ENCODE peak calls at places on chromosome 12, in seven cellular contexts. J is vagina, I is T-helper 17 cell, B is GM19239, A is LoVo, G is NCI-H2081, Y is NAMALWA. H is an unnamed sample.

GRCh38 chr12:101948365-101948764 is 71.0 kb downstream of the DRAM1 start:
- DNase-seq in J (no peak), B (no peak), I (no peak), G (no peak), Y (no peak), A (no peak), H (no peak)

GRCh38 chr12:15772405-15773018 is 16.7 kb downstream of the EPS8 start:
- DNase-seq in A (peak; percentile 67), G (peak; percentile 18), I (no peak), B (no peak), J (no peak), Y (peak; percentile 41), H (no peak)

GRCh38 chr12:5201554-5202243 is 158.0 kb downstream of the KCNA5 start:
- DNase-seq in G (peak; percentile 27), Y (no peak), A (no peak), B (no peak), J (no peak), I (no peak), H (no peak)

GRCh38 chr12:83841620-83842019 is 1071.0 kb downstream of the SLC6A15 start:
- DNase-seq in B (no peak), G (no peak), Y (no peak), A (no peak), I (no peak), J (no peak), H (no peak)

GRCh38 chr12:5395443-5396401 is 36.2 kb upstream of the NTF3 start:
- DNase-seq in J (no peak), Y (no peak), A (no peak), I (no peak), B (no peak), G (peak; percentile 99), H (no peak)

GRCh38 chr12:79407671-79408622 is 282.8 kb downstream of the PAWR start:
- DNase-seq in A (peak; percentile 71), Y (peak; percentile 78), I (no peak), B (no peak), G (peak; percentile 59), J (no peak), H (no peak)

GRCh38 chr12:118055144-118055557 is 5.8 kb downstream of the WSB2 start:
- DNase-seq in B (peak; percentile 34), J (no peak), A (peak; percentile 63), I (peak; percentile 39), Y (peak; percentile 92), G (peak; percentile 18), H (peak; percentile 45)

GRCh38 chr12:6182279-6182898 is 17.8 kb upstream of the CD9 start:
- DNase-seq in G (peak; percentile 46), B (no peak), J (no peak), I (no peak), A (peak; percentile 84), Y (no peak), H (no peak)

GRCh38 chr12:119601877-119602536 is 8.4 kb downstream of the TMEM233 start:
- DNase-seq in G (no peak), Y (no peak), B (no peak), J (no peak), I (no peak), A (no peak), H (no peak)

GRCh38 chr12:6039894-6040601 is 84.4 kb downstream of the VWF start:
- DNase-seq in G (peak; percentile 63), B (peak; percentile 69), J (no peak), A (peak; percentile 76), I (no peak), Y (peak; percentile 83), H (peak; percentile 22)

GRCh38 chr12:30000401-30000800 is 216.7 kb upstream of the TMTC1 start:
- DNase-seq in B (no peak), Y (no peak), J (no peak), G (no peak), I (no peak), A (no peak), H (no peak)

GRCh38 chr12:11607313-11608081 is 42.0 kb upstream of the ETV6 start:
- DNase-seq in I (no peak), G (no peak), J (no peak), Y (no peak), B (no peak), A (no peak), H (no peak)

GRCh38 chr12:64452559-64453329 is 824 bp downstream of the TBK1 start:
- DNase-seq in G (peak; percentile 22), A (peak; percentile 89), B (no peak), I (no peak), J (no peak), Y (peak; percentile 57), H (no peak)

GRCh38 chr12:113860059-113860820 is 105.9 kb downstream of the RBM19 start:
- DNase-seq in J (no peak), Y (no peak), I (no peak), A (no peak), G (peak; percentile 35), B (no peak), H (no peak)

GRCh38 chr12:848519-849191 is 96.3 kb downstream of the WNK1 start:
- DNase-seq in B (no peak), Y (no peak), J (no peak), I (no peak), G (no peak), A (no peak), H (no peak)

GRCh38 chr12:62075860-62076259 is 184.3 kb upstream of the USP15 start:
- DNase-seq in J (no peak), A (no peak), I (no peak), G (no peak), B (no peak), Y (no peak), H (no peak)

GRCh38 chr12:19206493-19207077 is 77.1 kb downstream of the PLEKHA5 start:
- DNase-seq in G (peak; percentile 37), Y (no peak), A (no peak), B (no peak), I (no peak), J (no peak), H (no peak)

GRCh38 chr12:50505945-50506344 is 1.2 kb downstream of the DIP2B start:
- DNase-seq in B (no peak), I (no peak), Y (peak; percentile 61), J (no peak), G (peak; percentile 8), A (no peak), H (no peak)

GRCh38 chr12:49017764-49018281 is 753 bp downstream of the PRKAG1 start:
- DNase-seq in Y (no peak), J (no peak), G (no peak), I (no peak), A (no peak), B (no peak), H (no peak)

GRCh38 chr12:93727195-93727811 is 50.1 kb downstream of the CRADD start:
- DNase-seq in Y (no peak), B (no peak), A (no peak), G (no peak), I (no peak), J (no peak), H (no peak)

GRCh38 chr12:42810006-42810405 is 220.5 kb upstream of the PRICKLE1 start:
- DNase-seq in J (no peak), G (peak; percentile 57), A (no peak), Y (no peak), B (no peak), I (no peak), H (no peak)

GRCh38 chr12:108607981-108608600 is 10.2 kb upstream of the TMEM119 start:
- DNase-seq in B (no peak), Y (no peak), J (no peak), A (no peak), G (no peak), I (no peak), H (no peak)

GRCh38 chr12:27549231-27549800 is 25.3 kb downstream of the PPFIBP1 start:
- DNase-seq in I (no peak), G (no peak), B (no peak), Y (no peak), A (peak; percentile 71), J (no peak), H (no peak)

GRCh38 chr12:3092770-3093169 is 15.6 kb downstream of the TSPAN9 start:
- DNase-seq in Y (no peak), G (no peak), A (no peak), B (no peak), J (no peak), I (no peak), H (no peak)

GRCh38 chr12:56900583-56900982 is 33.6 kb downstream of the SDR9C7 start:
- DNase-seq in Y (no peak), I (no peak), A (no peak), B (no peak), J (no peak), G (no peak), H (no peak)

GRCh38 chr12:104498211-104498801 is 41.6 kb downstream of the CHST11 start:
- DNase-seq in I (no peak), B (no peak), A (peak; percentile 6), Y (no peak), G (no peak), J (no peak), H (no peak)

GRCh38 chr12:110431957-110432587 is 18.1 kb downstream of the ARPC3 start:
- DNase-seq in Y (no peak), J (no peak), I (no peak), G (no peak), A (no peak), B (no peak), H (no peak)

GRCh38 chr12:52924764-52925716 is 20.2 kb upstream of the KRT8 start:
- DNase-seq in B (no peak), J (no peak), I (no peak), A (peak; percentile 97), G (no peak), Y (no peak), H (no peak)

GRCh38 chr12:53961025-53961761 is 6.5 kb downstream of the HOXC12 start:
- DNase-seq in A (no peak), B (no peak), J (no peak), Y (no peak), G (no peak), I (no peak), H (no peak)

GRCh38 chr12:28780096-28780495 is 369.0 kb upstream of the FAR2 start:
- DNase-seq in J (no peak), A (peak; percentile 49), I (no peak), Y (no peak), B (no peak), G (no peak), H (no peak)

GRCh38 chr12:5773550-5773949 is 171.5 kb downstream of the ANO2 start:
- DNase-seq in G (no peak), I (no peak), Y (no peak), A (no peak), B (no peak), J (no peak), H (no peak)

GRCh38 chr12:59583003-59583712 is 12.7 kb upstream of the SLC16A7 start:
- DNase-seq in B (no peak), Y (no peak), A (no peak), G (no peak), J (no peak), I (no peak), H (no peak)

GRCh38 chr12:54390176-54390667 is 5.7 kb upstream of the ZNF385A start:
- DNase-seq in Y (no peak), I (no peak), A (no peak), J (no peak), B (no peak), G (no peak), H (no peak)

GRCh38 chr12:124630791-124631313 is 63.4 kb upstream of the NCOR2 start:
- DNase-seq in G (no peak), B (no peak), Y (no peak), J (no peak), I (no peak), A (no peak), H (no peak)

GRCh38 chr12:132789099-132789471 is 27.5 kb upstream of the ANKLE2 start:
- DNase-seq in I (no peak), B (no peak), A (no peak), G (no peak), J (no peak), Y (no peak), H (no peak)

GRCh38 chr12:1731019-1731687 is 40.3 kb downstream of the ADIPOR2 start:
- DNase-seq in I (no peak), A (no peak), Y (no peak), G (no peak), B (no peak), J (no peak), H (no peak)

GRCh38 chr12:6827437-6827894 is 741 bp upstream of the P3H3 start:
- DNase-seq in I (no peak), B (no peak), G (peak; percentile 85), A (peak; percentile 52), Y (peak; percentile 55), J (peak; percentile 95), H (no peak)

GRCh38 chr12:52056801-52057613 is 5.8 kb downstream of the NR4A1 start:
- DNase-seq in Y (no peak), I (no peak), J (no peak), B (no peak), G (no peak), A (no peak), H (no peak)

H was measured in activated B cell treated with CpG ODN at 0.5 μM for 24 hours.